ENCODE peak calls at places on chromosomes 6 and 20, in seven cellular contexts. U is GM06990; G is stimulated activated CD4-positive, alpha-beta T cell treated with anti-CD3 and anti-CD28 coated beads, Interleukin-15, amount 100 ng/mL, for 1 hour; F is GM23338; X is activated CD4-positive, alpha-beta memory T cell treated with anti-CD3 and anti-CD28 coated beads, Interleukin-2, amount 10 ng/mL, durations not matched to agents 7 days and 5 days; Y is ecto neural progenitor cell; S is lung. J is an unnamed sample.

GRCh38 chr6:2763876-2764540 is 1.2 kb upstream of the WRNIP1 start:
- DNase-seq in S (no peak), X (no peak), G (no peak), F (peak), U (no peak), Y (no peak), J (no peak)

GRCh38 chr6:21953831-21954801 is 342.7 kb downstream of the PRL start:
- DNase-seq in F (peak), G (no peak), Y (peak), S (no peak), X (no peak), U (no peak), J (peak)

GRCh38 chr6:29702519-29703103 is 20.6 kb upstream of the HLA-F start:
- DNase-seq in U (peak), G (peak), S (no peak), Y (peak), F (peak), X (peak), J (peak)

GRCh38 chr6:37516920-37517405 is 17.3 kb upstream of the CCDC167 start:
- DNase-seq in Y (no peak), G (no peak), U (no peak), F (no peak), S (no peak), X (peak), J (no peak)

GRCh38 chr20:18677126-18677525 is 89.3 kb downstream of the DTD1 start:
- DNase-seq in F (no peak), X (no peak), G (no peak), U (no peak), Y (no peak), S (no peak), J (no peak)

GRCh38 chr6:79949235-79949634 is 1.9 kb upstream of the ELOVL4 start:
- DNase-seq in G (no peak), U (peak), F (peak), Y (peak), S (no peak), X (peak), J (no peak)

GRCh38 chr6:115404451-115404850 is 656.2 kb downstream of the FRK start:
- DNase-seq in U (no peak), G (no peak), S (no peak), X (no peak), Y (no peak), F (no peak), J (no peak)

GRCh38 chr6:148535976-148536375 is 193.3 kb downstream of the SASH1 start:
- DNase-seq in G (no peak), U (no peak), X (no peak), F (no peak), Y (no peak), S (no peak), J (no peak)

GRCh38 chr6:20203561-20204528 is 8.4 kb downstream of the MBOAT1 start:
- DNase-seq in U (no peak), G (no peak), F (no peak), Y (no peak), S (no peak), X (no peak), J (no peak)

GRCh38 chr6:1208876-1209275 is 103.0 kb upstream of the FOXQ1 start:
- DNase-seq in U (no peak), F (no peak), Y (no peak), X (no peak), S (no peak), G (no peak), J (no peak)

GRCh38 chr6:99613398-99613704 is 6.7 kb downstream of the PRDM13 start:
- DNase-seq in S (no peak), F (peak), X (peak), G (no peak), Y (peak), U (peak), J (peak)

GRCh38 chr6:111759836-111760785 is 113.1 kb downstream of the FYN start:
- DNase-seq in S (no peak), X (peak), F (peak), Y (no peak), G (no peak), U (no peak), J (no peak)

J was measured in heart right ventricle.